ENCODE peak calls at places on chromosomes 1 and 21, in nine cellular contexts. L is IMR-90, D is astrocyte of the spinal cord, T is tibial artery, S is fibroblast of the aortic adventitia, A is bronchial epithelial cell, U is ovary, C is AG10803, X is HFF-Myc. Q is an unnamed sample.

GRCh38 chr1:221691320-221691719 is 50.6 kb downstream of the DUSP10 start:
- DNase-seq in L (no peak), D (no peak), T (no peak), S (no peak), A (no peak), U (no peak), C (no peak), X (no peak), Q (no peak)

GRCh38 chr1:169119405-169119804 is 12.9 kb downstream of the ATP1B1 start:
- DNase-seq in L (peak), D (peak), T (no peak), S (peak), A (peak), U (no peak), C (peak), X (peak), Q (peak)

GRCh38 chr1:175034775-175035174 is 11.6 kb upstream of the MRPS14 start:
- DNase-seq in L (no peak), D (no peak), T (no peak), S (no peak), A (peak), U (no peak), C (no peak), X (no peak), Q (no peak)

GRCh38 chr1:233737341-233737740 is 123.4 kb downstream of the KCNK1 start:
- DNase-seq in L (no peak), D (no peak), T (no peak), S (no peak), A (no peak), U (no peak), C (no peak), X (no peak), Q (no peak)

GRCh38 chr1:109251277-109252166 is 2.2 kb downstream of the CELSR2 start:
- DNase-seq in L (no peak), D (no peak), T (no peak), S (no peak), A (no peak), U (no peak), C (no peak), X (no peak), Q (no peak)

GRCh38 chr1:91552091-91552490 is 51.4 kb downstream of the CDC7 start:
- DNase-seq in L (peak), D (no peak), T (no peak), S (peak), A (peak), U (no peak), C (peak), X (no peak), Q (peak)

GRCh38 chr1:183472488-183473285 is at the start of gene SMG7:
- DNase-seq in L (peak), D (no peak), T (peak), S (no peak), A (no peak), U (no peak), C (peak), X (no peak), Q (peak)

GRCh38 chr1:205711105-205712048 is 31.1 kb upstream of the SLC45A3 start:
- DNase-seq in L (peak), D (peak), T (no peak), S (peak), A (peak), U (no peak), C (peak), X (peak), Q (peak)

GRCh38 chr21:25944082-25944481 is 209.3 kb downstream of the GABPA start:
- DNase-seq in L (no peak), D (no peak), T (no peak), S (no peak), A (no peak), U (peak), C (no peak), X (no peak), Q (no peak)

GRCh38 chr21:28857720-28858119 is 135.0 kb downstream of the LTN1 start:
- DNase-seq in L (no peak), D (no peak), T (no peak), S (no peak), A (no peak), U (no peak), C (no peak), X (no peak), Q (no peak)

GRCh38 chr1:162159515-162159914 is 90.0 kb downstream of the NOS1AP start:
- DNase-seq in L (no peak), D (no peak), T (no peak), S (no peak), A (peak), U (no peak), C (no peak), X (no peak), Q (no peak)

GRCh38 chr1:107648071-107648470 is 316.9 kb downstream of the VAV3 start:
- DNase-seq in L (peak), D (peak), T (no peak), S (peak), A (peak), U (no peak), C (peak), X (no peak), Q (peak)

GRCh38 chr21:44535963-44536362 is 4.0 kb downstream of the KRTAP10-1 start:
- DNase-seq in L (no peak), D (no peak), T (no peak), S (no peak), A (no peak), U (no peak), C (no peak), X (no peak), Q (no peak)

GRCh38 chr1:230879781-230880180 is 11.5 kb upstream of the C1orf198 start:
- DNase-seq in L (no peak), D (no peak), T (no peak), S (no peak), A (no peak), U (no peak), C (no peak), X (no peak), Q (no peak)

GRCh38 chr1:22704440-22705067 is 6.1 kb upstream of the EPHB2 start:
- DNase-seq in L (peak), D (peak), T (peak), S (peak), A (peak), U (peak), C (peak), X (peak), Q (peak)

GRCh38 chr1:210294991-210295773 is 33.5 kb upstream of the HHAT start:
- DNase-seq in L (no peak), D (peak), T (no peak), S (peak), A (peak), U (peak), C (peak), X (peak), Q (peak)

DNA sequence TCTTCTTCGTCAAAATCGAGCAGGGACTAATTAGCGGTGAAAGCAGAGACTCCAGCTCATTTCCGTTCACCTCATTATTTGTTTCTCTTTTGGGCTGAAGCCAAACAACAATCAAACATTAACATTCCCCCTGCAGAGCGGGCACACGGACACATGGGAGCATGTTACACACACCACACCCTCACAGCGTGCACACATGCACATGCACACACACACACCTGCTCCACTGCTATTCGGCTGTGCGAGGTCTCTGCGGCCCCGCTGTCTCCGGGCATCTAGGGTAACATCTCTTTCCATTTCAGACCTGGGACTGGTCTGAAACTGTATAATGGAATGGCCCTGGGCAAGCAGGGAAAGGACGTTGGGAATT is 58.4 kb upstream of the LRRC8D start:
- DNase-seq in L (no peak), D (no peak), T (no peak), S (no peak), A (no peak), U (no peak), C (no peak), X (no peak), Q (no peak)
- H3K4me3 ChIP-seq in L (no peak), D (peak), T (peak), S (no peak), A (no peak), U (peak), C (peak), X (peak), Q (peak)

DNA sequence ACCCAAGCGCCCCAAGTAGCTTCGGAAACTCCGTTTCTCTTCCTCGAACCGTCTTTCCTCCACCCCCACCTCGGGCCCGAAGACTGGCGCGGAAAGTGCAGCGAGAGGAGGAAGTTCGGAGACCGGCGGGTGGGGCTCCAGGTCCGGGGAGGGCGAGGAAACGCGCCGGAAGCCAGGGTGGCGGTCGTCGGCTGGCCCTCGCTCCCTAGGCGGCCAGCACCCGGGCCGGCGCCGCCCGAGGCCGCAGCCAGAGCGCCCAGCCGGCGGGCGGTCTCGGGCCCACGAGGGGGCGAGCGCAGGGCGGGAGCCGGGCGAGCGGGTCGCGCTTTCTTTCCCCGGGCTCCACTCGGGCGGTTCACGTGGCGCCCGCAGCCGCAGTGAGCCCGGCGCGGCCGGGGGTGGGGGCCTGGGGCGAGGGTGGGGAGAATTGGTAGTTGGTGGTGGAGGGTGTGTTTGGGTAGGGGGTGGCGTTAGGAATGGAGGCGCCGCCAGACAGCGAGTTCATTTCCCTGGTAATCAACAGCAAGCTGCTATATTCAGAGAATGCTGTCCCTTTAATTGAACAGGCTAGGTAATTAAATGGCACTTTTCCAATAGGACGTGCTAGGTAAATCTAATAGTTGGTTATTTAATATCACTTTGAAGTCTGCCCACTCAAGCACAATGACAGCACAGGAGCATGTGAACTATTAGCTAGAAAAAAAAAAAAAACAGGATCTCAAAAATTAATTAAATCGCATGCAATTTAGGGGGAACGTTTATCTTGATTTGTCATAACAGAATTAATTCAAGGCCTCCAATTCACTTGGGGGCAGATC is 6.7 kb downstream of the LMO4 start:
- DNase-seq in L (peak), D (peak), T (peak), S (peak), A (peak), U (peak), C (peak), X (no peak), Q (no peak)
- TF ChIP-seq CTCF in L (peak), D (no peak), T (peak), S (peak), A (no peak), U (no peak), C (no peak), X (no peak), Q (no peak)

GRCh38 chr1:1399187-1399869 is at the start of gene CCNL2:
- DNase-seq in L (peak), D (peak), T (peak), S (peak), A (peak), U (peak), C (peak), X (peak), Q (peak)
- H3K4me3 ChIP-seq in L (peak), D (peak), T (peak), S (peak), A (peak), U (peak), C (peak), X (peak), Q (peak)

GRCh38 chr21:39175154-39175553 is 8.1 kb downstream of the PSMG1 start:
- DNase-seq in L (peak), D (peak), T (no peak), S (peak), A (peak), U (no peak), C (peak), X (no peak), Q (peak)
- TF ChIP-seq CTCF in L (peak), D (peak), T (no peak), S (peak), A (peak), U (no peak), C (peak), X (no peak), Q (peak)

DNA sequence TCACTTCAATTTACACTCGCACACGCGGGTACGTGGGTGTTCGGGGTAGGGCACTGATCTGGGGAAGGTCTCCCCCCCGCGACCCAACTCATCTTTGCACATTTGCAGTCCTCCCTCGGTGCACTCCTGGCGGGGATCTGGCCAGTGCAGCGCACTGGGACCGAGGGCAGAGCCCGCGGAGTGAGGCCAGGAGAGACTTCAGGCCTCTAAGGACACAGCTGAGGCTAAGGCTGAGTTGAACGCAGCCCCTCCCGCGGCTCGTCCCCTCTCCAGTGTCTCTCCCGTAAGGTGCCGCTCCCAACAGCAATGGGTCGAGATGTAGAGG is 939 bp upstream of the NCAM2 start:
- DNase-seq in L (no peak), D (no peak), T (no peak), S (no peak), A (no peak), U (no peak), C (no peak), X (no peak), Q (no peak)
- H3K4me3 ChIP-seq in L (peak), D (peak), T (peak), S (peak), A (no peak), U (peak), C (peak), X (no peak), Q (peak)

GRCh38 chr1:201436461-201436860 is 14.9 kb upstream of the TNNI1 start:
- DNase-seq in L (peak), D (no peak), T (no peak), S (no peak), A (no peak), U (no peak), C (peak), X (no peak), Q (peak)
- TF ChIP-seq CTCF in L (peak), D (peak), T (no peak), S (no peak), A (peak), U (no peak), C (peak), X (peak), Q (peak)

DNA sequence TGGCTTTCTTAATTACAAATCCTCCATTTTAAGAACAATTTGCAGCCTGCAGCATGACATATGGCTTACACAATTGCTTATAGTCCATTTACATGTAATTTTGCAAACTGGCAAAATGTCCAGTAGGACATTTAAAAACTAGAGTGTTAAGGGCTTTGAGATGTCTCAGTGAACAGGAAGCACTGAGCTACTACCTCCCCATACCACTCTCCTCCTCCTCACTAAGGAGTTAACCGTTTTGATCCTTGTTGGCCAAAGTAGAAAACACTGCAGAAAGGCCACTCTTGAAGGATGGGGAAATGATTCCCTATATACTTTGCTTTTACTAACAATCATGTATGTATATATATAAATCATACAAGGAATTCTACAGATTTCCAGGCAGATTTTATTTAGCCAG is 386 bp downstream of the CTSK start:
- DNase-seq in L (no peak), D (no peak), T (no peak), S (peak), A (no peak), U (no peak), C (no peak), X (no peak), Q (peak)
- H3K4me3 ChIP-seq in L (no peak), D (peak), T (peak), S (peak), A (no peak), U (peak), C (peak), X (peak), Q (peak)

GRCh38 chr1:9459784-9460407 is 79.4 kb upstream of the SLC25A33 start:
- DNase-seq in L (no peak), D (no peak), T (no peak), S (peak), A (no peak), U (no peak), C (no peak), X (no peak), Q (no peak)

GRCh38 chr1:9466780-9467755 is 72.2 kb upstream of the SLC25A33 start:
- DNase-seq in L (peak), D (no peak), T (no peak), S (peak), A (peak), U (peak), C (peak), X (no peak), Q (peak)

GRCh38 chr1:9465640-9466039 is 73.6 kb upstream of the SLC25A33 start:
- DNase-seq in L (no peak), D (no peak), T (no peak), S (no peak), A (no peak), U (no peak), C (no peak), X (no peak), Q (no peak)
- TF ChIP-seq CTCF in L (no peak), D (no peak), T (no peak), S (no peak), A (no peak), U (no peak), C (no peak), X (no peak), Q (no peak)

GRCh38 chr1:111475706-111476105 is 1.9 kb downstream of the C1orf162 start:
- DNase-seq in L (no peak), D (no peak), T (no peak), S (no peak), A (no peak), U (no peak), C (no peak), X (no peak), Q (no peak)

GRCh38 chr1:111476761-111477309 is 3.1 kb downstream of the C1orf162 start:
- DNase-seq in L (no peak), D (no peak), T (no peak), S (no peak), A (no peak), U (no peak), C (no peak), X (no peak), Q (no peak)

GRCh38 chr1:111474521-111474920 is 737 bp downstream of the C1orf162 start:
- DNase-seq in L (no peak), D (no peak), T (no peak), S (no peak), A (no peak), U (no peak), C (no peak), X (no peak), Q (no peak)

GRCh38 chr1:111474106-111474505 is 322 bp downstream of the C1orf162 start:
- DNase-seq in L (no peak), D (no peak), T (no peak), S (peak), A (no peak), U (no peak), C (no peak), X (no peak), Q (no peak)

GRCh38 chr1:111476214-111476613 is 2.4 kb downstream of the C1orf162 start:
- DNase-seq in L (no peak), D (no peak), T (no peak), S (no peak), A (no peak), U (no peak), C (no peak), X (no peak), Q (no peak)
- H3K4me3 ChIP-seq in L (no peak), D (no peak), T (no peak), S (no peak), A (no peak), U (no peak), C (no peak), X (no peak), Q (no peak)

DNA sequence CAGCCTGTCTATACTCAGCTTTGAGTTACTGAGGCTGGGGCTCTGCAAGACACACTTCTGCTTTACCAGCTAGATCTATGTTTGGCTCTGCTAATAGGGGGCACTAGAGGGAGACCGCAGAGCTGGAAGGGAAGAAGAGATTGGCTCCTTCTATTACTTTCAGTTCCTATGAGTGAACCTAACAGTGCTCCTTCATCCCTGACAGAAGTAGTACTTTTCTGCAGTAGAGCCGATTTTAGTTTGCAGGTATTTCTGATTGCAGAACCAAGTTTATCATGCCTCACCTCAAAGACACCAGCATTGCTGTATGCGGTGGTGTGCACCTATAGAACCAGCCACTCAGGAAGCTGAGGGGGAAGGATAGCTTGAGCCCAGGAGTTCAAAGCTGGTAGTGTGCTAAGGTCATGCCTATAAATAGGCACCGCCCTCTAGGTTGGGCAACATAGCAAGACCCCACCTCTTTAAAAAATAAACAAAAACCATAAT is 5.7 kb upstream of the ZDHHC18 start:
- DNase-seq in L (no peak), D (no peak), T (no peak), S (no peak), A (no peak), U (no peak), C (no peak), X (no peak), Q (no peak)
- TF ChIP-seq CTCF in L (no peak), D (no peak), T (no peak), S (peak), A (no peak), U (no peak), C (no peak), X (peak), Q (no peak)